ENCODE peak calls at places on chromosomes 11 and 22, in eight cellular contexts. R is IMR-90, N is spleen, L is HCT116, X is heart right ventricle, D is SJCRH30, J is body of pancreas, I is SK-N-SH. Q is an unnamed sample. For H3K4me1, the result is how much of the 10 kb centered on the place peaks cover.

GRCh38 chr11:93652161-93652597 is 9.3 kb upstream of the CEP295 start:
- DNase-seq in X (peak), J (peak), R (peak), D (peak), L (no peak), I (peak), N (no peak), Q (no peak)

GRCh38 chr22:30754521-30754920 is 59.8 kb downstream of the OSBP2 start:
- DNase-seq in X (no peak), J (no peak), N (no peak), I (no peak), L (no peak), D (no peak), R (no peak), Q (no peak)

GRCh38 chr11:21838422-21838821 is 354.5 kb upstream of the ANO5 start:
- DNase-seq in X (no peak), I (no peak), J (no peak), N (no peak), R (no peak), L (no peak), D (no peak), Q (no peak)

GRCh38 chr11:76824980-76825725 is 35.6 kb upstream of the ACER3 start:
- DNase-seq in X (no peak), J (no peak), D (no peak), N (no peak), L (no peak), R (peak), I (no peak), Q (no peak)

GRCh38 chr22:48235744-48236143 is 1473.3 kb downstream of the TBC1D22A start:
- DNase-seq in D (no peak), N (peak), R (no peak), L (no peak), J (no peak), I (no peak), X (no peak), Q (no peak)

GRCh38 chr11:70532728-70533127 is 134.4 kb downstream of the CTTN start:
- DNase-seq in D (peak), I (peak), J (no peak), L (no peak), R (peak), X (no peak), N (peak), Q (peak)

GRCh38 chr11:2578934-2579280 is 120.9 kb downstream of the KCNQ1OT1 start:
- DNase-seq in R (no peak), J (no peak), X (no peak), D (no peak), I (no peak), L (no peak), N (peak), Q (no peak)

GRCh38 chr11:87851234-87851633 is 324.0 kb downstream of the RAB38 start:
- DNase-seq in I (no peak), X (no peak), L (no peak), J (no peak), R (peak), N (no peak), D (no peak), Q (no peak)

DNA sequence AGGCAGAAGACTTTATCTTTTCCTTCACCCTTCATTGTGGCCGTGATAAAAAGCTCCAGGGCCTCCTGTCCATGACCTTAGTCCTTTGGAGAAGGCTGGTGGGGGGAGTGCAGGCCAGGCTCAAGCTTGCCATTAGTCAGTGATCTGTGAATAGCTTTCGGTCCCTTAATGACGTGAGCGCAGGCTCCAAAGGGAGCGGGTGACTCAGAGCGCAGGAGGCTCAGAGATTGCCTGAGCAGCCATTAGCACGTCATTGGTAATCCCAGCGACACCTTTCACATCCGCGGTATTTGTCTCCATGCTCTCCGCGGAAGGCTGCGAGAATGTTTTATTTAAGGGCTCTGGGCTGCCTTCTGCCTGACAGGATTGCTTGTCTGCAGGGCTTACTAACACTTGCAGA is 458.5 kb downstream of the METTL15 start:
- DNase-seq in X (peak), R (peak), L (peak), I (peak), N (peak), D (no peak), J (peak), Q (peak)
- H3K4me3 ChIP-seq in X (peak), R (peak), L (peak), I (no peak), N (peak), D (no peak), J (no peak), Q (peak)

GRCh38 chr11:120186408-120186798 is 24.4 kb upstream of the OAF start:
- DNase-seq in D (no peak), N (no peak), X (no peak), I (no peak), R (no peak), J (no peak), L (no peak), Q (no peak)

GRCh38 chr11:120186799-120187591 is 23.8 kb upstream of the OAF start:
- DNase-seq in I (peak), L (no peak), J (peak), R (peak), N (peak), D (peak), X (no peak), Q (no peak)

GRCh38 chr11:120185678-120186407 is 25.0 kb upstream of the OAF start:
- DNase-seq in X (peak), I (peak), J (no peak), L (no peak), R (no peak), N (peak), D (peak), Q (peak)

GRCh38 chr11:120188831-120189455 is 21.9 kb upstream of the OAF start:
- DNase-seq in N (peak), J (no peak), R (no peak), D (no peak), X (no peak), L (no peak), I (no peak), Q (no peak)

DNA sequence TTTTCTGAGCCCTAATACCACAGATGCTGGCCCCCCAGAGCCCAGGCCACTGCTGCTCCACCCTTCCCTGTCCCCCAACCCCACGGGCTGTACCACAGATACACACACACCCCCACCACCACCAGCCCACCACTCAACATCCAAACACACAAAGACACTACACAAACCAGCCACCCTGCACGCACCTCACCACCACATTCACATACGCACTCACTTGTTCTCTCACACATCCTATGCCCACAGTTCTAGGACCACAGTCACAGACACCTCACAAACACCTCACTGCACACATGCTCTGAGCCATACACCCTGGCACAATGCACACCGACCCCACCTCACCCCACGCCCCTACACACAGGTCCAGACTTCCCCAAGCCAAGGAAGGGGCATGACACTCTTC is 22.5 kb upstream of the OAF start:
- DNase-seq in R (no peak), D (no peak), J (no peak), X (no peak), N (peak), L (no peak), I (no peak), Q (no peak)
- H3K4me1 ChIP-seq in R (under half), D (under half), J (half or more), X (under half), N (under half), L (under half), I (half or more), Q (under half)

GRCh38 chr22:42222140-42222539 is 48.3 kb downstream of the TCF20 start:
- DNase-seq in L (no peak), J (no peak), I (no peak), R (no peak), N (no peak), X (no peak), D (no peak), Q (no peak)

GRCh38 chr22:42214625-42215415 is 55.6 kb downstream of the TCF20 start:
- DNase-seq in D (no peak), J (no peak), X (peak), L (no peak), N (no peak), R (no peak), I (no peak), Q (peak)

GRCh38 chr22:42217752-42218280 is 52.6 kb downstream of the TCF20 start:
- DNase-seq in L (no peak), R (peak), N (no peak), X (no peak), J (no peak), D (no peak), I (no peak), Q (no peak)

DNA sequence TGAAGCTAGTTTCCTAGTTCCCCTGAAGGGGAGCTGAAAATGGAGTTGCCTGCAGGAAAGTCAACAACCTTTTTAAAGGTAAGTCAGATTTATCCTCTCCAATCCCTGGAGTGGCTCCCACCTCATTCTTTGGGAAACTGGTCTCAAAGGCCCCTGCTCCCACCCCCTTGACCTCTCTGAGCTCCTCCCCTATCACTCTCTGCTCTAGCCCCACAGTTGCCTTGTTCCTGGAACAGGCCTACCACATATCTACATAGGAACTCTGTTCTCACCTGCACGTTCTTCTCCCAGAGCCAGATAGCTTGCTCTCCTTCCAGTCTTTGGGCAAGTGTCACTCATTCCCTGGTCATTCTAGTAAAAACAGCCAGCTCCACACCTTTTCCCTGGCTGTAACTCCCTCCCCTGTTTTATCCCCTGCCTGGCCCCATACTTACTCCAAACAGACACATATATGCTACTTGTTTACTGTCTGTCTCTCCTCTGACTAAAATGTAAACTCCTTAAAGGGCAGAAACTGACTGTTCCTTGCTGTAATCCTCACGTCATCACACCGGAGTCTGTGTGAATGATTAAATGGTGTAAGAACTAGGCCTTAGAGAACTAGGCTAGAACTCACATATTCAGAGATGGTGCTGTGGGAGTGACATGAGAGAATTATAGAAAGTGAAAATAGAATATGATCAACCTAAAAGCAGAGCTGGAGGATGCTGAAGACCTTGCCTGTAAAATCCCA is 53.3 kb downstream of the TCF20 start:
- DNase-seq in N (no peak), R (peak), L (no peak), D (no peak), I (no peak), J (no peak), X (no peak), Q (no peak)
- H3K4me3 ChIP-seq in N (no peak), R (no peak), L (no peak), D (no peak), I (no peak), J (no peak), X (no peak), Q (no peak)

DNA sequence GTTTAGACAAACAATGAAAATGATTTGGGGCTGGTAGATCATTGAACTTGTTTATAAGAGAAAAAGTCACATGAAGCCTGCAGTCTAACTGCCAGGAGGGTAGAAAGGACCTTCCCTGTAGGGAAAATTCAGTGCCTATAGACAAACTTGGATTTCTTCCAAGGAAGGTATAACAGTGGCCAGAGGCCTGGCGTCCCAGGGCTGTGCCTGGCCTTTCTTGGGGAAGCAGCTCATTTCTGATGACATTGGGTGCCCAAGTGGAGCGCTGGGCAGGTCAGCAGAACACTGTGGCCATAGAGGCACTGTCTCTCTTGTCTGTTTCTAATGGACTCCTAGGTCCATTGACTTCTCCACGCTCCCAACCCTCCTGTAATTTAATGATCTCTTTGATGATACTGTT is 6.6 kb upstream of the FXYD6 start:
- DNase-seq in X (no peak), N (no peak), J (no peak), L (no peak), R (no peak), D (no peak), I (no peak), Q (no peak)
- H3K4me1 ChIP-seq in X (under half), N (under half), J (under half), L (under half), R (under half), D (under half), I (under half), Q (under half)